ENCODE peak calls at places on chromosomes 3 and 15, in eight cellular contexts. K, Y, B, N, E, G, V and C are unnamed samples. For H3K4me1, the result is how much of the 10 kb centered on the place peaks cover.

GRCh38 chr3:183261103-183261502 is 8.1 kb downstream of the B3GNT5 start:
- DNase-seq in K (no peak), N (no peak), G (no peak), B (no peak), V (no peak), Y (no peak), E (no peak), C (no peak)

GRCh38 chr3:189282189-189282588 is 110.4 kb downstream of the TPRG1 start:
- DNase-seq in E (no peak), K (no peak), V (no peak), Y (no peak), B (no peak), G (no peak), N (no peak), C (no peak)

GRCh38 chr3:131535596-131535995 is 32.8 kb upstream of the MRPL3 start:
- DNase-seq in Y (no peak), G (no peak), N (no peak), V (no peak), E (no peak), K (no peak), B (no peak), C (no peak)

GRCh38 chr15:73495171-73495570 is 52.2 kb downstream of the REC114 start:
- DNase-seq in E (no peak), Y (no peak), V (no peak), N (no peak), B (no peak), K (no peak), G (no peak), C (no peak)

GRCh38 chr15:92519709-92520108 is 126.0 kb downstream of the ST8SIA2 start:
- DNase-seq in B (no peak), V (no peak), E (no peak), G (no peak), Y (no peak), N (no peak), K (no peak), C (no peak)

GRCh38 chr3:112038863-112039262 is 4.3 kb downstream of the TMPRSS7 start:
- DNase-seq in B (no peak), E (no peak), K (no peak), G (no peak), N (no peak), Y (no peak), V (no peak), C (no peak)

GRCh38 chr3:110968076-110968475 is 103.5 kb upstream of the NECTIN3 start:
- DNase-seq in V (no peak), K (no peak), N (no peak), B (no peak), Y (no peak), E (no peak), G (no peak), C (no peak)

GRCh38 chr3:48695113-48695753 is 9.5 kb upstream of the NCKIPSD start:
- DNase-seq in Y (peak), B (peak), N (no peak), G (peak), V (peak), E (peak), K (no peak), C (peak)

GRCh38 chr3:16124636-16125035 is 49.8 kb upstream of the GALNT15 start:
- DNase-seq in V (no peak), Y (no peak), E (no peak), G (no peak), B (no peak), K (no peak), N (no peak), C (no peak)

GRCh38 chr3:57942872-57943283 is 65.3 kb upstream of the FLNB start:
- DNase-seq in E (no peak), Y (peak), B (no peak), N (peak), K (no peak), V (no peak), G (no peak), C (no peak)

GRCh38 chr3:18008706-18009363 is 266.4 kb upstream of the TBC1D5 start:
- DNase-seq in B (no peak), K (no peak), V (no peak), Y (no peak), G (no peak), N (no peak), E (no peak), C (no peak)

GRCh38 chr3:141115752-141116541 is 64.8 kb downstream of the SPSB4 start:
- DNase-seq in B (no peak), G (no peak), V (no peak), Y (peak), K (no peak), N (no peak), E (peak), C (no peak)

GRCh38 chr3:169052465-169053302 is 610.8 kb downstream of the MECOM start:
- DNase-seq in G (no peak), Y (no peak), V (no peak), E (no peak), N (no peak), K (no peak), B (no peak), C (no peak)

GRCh38 chr3:149339931-149340309 is 6.5 kb upstream of the TM4SF18 start:
- DNase-seq in G (peak), Y (peak), V (peak), N (peak), K (peak), B (peak), E (peak), C (no peak)

GRCh38 chr3:68832680-68833079 is 99.7 kb downstream of the TAFA4 start:
- DNase-seq in E (no peak), N (peak), G (no peak), V (no peak), Y (no peak), B (no peak), K (no peak), C (no peak)

GRCh38 chr15:33960160-33960559 is 8.1 kb upstream of the CHRM5 start:
- DNase-seq in E (no peak), V (no peak), K (no peak), N (no peak), G (no peak), Y (no peak), B (no peak), C (no peak)

GRCh38 chr3:17054944-17055343 is 170.2 kb downstream of the PLCL2 start:
- DNase-seq in N (no peak), G (no peak), K (no peak), Y (no peak), V (no peak), E (no peak), B (no peak), C (no peak)

GRCh38 chr15:101613130-101614000 is 38.8 kb downstream of the TM2D3 start:
- DNase-seq in V (peak), G (no peak), B (no peak), K (peak), Y (peak), E (peak), N (peak), C (peak)

GRCh38 chr3:10160346-10160745 is 4.4 kb upstream of the IRAK2 start:
- DNase-seq in E (no peak), B (no peak), G (no peak), V (no peak), K (no peak), Y (no peak), N (no peak), C (no peak)

GRCh38 chr3:158261371-158261991 is 151.6 kb downstream of the RSRC1 start:
- DNase-seq in V (no peak), N (no peak), G (no peak), B (no peak), E (no peak), Y (no peak), K (no peak), C (no peak)

GRCh38 chr3:111763968-111764367 is 95.1 kb upstream of the PHLDB2 start:
- DNase-seq in B (no peak), N (no peak), K (no peak), G (no peak), Y (no peak), V (no peak), E (no peak), C (no peak)

GRCh38 chr15:49620174-49620573 is 444 bp downstream of the FAM227B start:
- DNase-seq in V (no peak), Y (no peak), K (no peak), N (no peak), E (no peak), G (no peak), B (no peak), C (peak)

GRCh38 chr15:49622561-49622960 is 1.7 kb downstream of the DTWD1 start:
- DNase-seq in B (no peak), N (no peak), Y (no peak), V (no peak), E (no peak), K (no peak), G (no peak), C (no peak)

GRCh38 chr15:49619226-49619625 is 1.4 kb downstream of the FAM227B start:
- DNase-seq in B (no peak), E (no peak), Y (no peak), G (no peak), K (no peak), V (no peak), N (no peak), C (no peak)

GRCh38 chr15:49621327-49622210 is 721 bp downstream of the DTWD1 start:
- DNase-seq in K (no peak), Y (no peak), E (no peak), V (no peak), B (no peak), N (no peak), G (no peak), C (no peak)

GRCh38 chr15:49620658-49621326 is at the start of the genes DTWD1 and FAM227B:
- DNase-seq in G (peak), E (peak), Y (peak), V (peak), N (peak), B (peak), K (peak), C (peak)
- TF ChIP-seq CTCF in G (no peak), E (no peak), Y (no peak), V (no peak), N (no peak), B (peak), K (no peak), C (no peak)

GRCh38 chr3:187909871-187910270 is 164.6 kb upstream of the BCL6 start:
- DNase-seq in Y (no peak), E (no peak), K (no peak), G (no peak), N (no peak), V (no peak), B (no peak), C (no peak)

GRCh38 chr3:187906922-187907321 is 161.7 kb upstream of the BCL6 start:
- DNase-seq in Y (no peak), K (no peak), N (no peak), B (no peak), V (no peak), E (peak), G (no peak), C (no peak)

GRCh38 chr3:187903697-187904096 is 158.4 kb upstream of the BCL6 start:
- DNase-seq in K (no peak), B (no peak), E (no peak), N (no peak), V (no peak), G (no peak), Y (no peak), C (no peak)

GRCh38 chr3:187902938-187903337 is 157.7 kb upstream of the BCL6 start:
- DNase-seq in Y (no peak), V (no peak), N (no peak), B (no peak), E (no peak), K (no peak), G (no peak), C (no peak)

GRCh38 chr3:187906416-187906815 is 161.1 kb upstream of the BCL6 start:
- DNase-seq in V (peak), N (no peak), K (no peak), G (no peak), E (peak), Y (peak), B (no peak), C (no peak)
- H3K4me1 ChIP-seq in V (under half), N (under half), K (under half), G (under half), E (under half), Y (under half), B (under half), C (under half)

GRCh38 chr3:41224120-41224806 is 25.0 kb downstream of the CTNNB1 start:
- DNase-seq in Y (no peak), B (no peak), N (no peak), K (no peak), E (no peak), G (no peak), V (no peak), C (no peak)
- H3K4me3 ChIP-seq in Y (no peak), B (no peak), N (no peak), K (no peak), E (no peak), G (no peak), V (no peak), C (no peak)

DNA sequence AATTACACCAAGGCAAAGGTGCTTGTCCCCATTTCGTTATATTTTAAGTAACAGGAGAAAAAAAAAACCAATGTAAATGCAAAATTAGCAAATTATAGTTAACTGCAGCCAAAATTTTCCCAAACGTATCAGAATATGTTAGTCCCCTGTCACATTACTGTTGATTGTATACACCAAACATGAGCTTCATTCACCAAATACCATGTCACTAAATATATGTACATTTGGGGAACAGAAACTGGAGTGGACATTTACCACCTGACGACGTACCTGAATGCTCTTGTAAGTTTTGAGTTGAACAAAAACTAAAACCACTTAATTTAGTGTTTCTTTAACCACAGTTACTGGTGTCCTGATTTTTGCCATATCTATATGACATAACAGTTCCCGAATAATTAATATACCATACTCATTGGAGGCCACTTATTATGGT is 3.3 kb upstream of the FOXP1 start:
- DNase-seq in K (no peak), Y (no peak), V (no peak), N (no peak), B (no peak), E (no peak), G (no peak), C (no peak)
- TF ChIP-seq CTCF in K (peak), Y (no peak), V (no peak), N (no peak), B (no peak), E (no peak), G (no peak), C (no peak)

DNA sequence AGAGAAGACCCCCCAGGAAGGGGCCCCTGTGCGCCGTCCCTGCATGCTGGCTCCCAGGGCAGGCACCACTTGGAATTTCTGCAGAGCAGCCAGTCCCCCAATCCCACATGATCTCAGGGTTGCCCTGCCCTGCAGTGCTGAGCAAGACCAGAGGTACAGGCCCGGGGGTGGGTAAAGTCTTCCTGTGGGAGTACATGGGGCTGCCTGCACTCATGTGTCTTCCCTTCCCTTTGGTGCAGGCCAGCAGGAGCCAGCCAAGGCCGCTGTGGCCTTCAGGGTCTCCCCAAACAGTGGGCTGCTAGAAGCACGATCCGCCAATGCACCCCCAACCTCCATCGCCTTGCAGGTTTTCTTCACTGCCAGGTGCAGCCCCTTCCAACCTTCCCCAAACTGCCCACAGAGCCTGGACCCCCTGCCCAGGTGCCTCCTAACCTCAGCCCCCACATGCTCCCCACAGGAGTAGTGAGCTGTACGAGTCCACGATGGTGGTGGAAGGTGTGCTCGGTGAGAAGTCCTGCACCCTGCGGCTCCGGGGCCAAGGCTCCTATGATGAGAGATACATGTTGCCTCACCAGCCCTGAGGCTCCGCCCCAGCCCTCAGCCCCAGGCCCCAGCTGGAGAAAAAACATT is 15.0 kb downstream of the ACAA1 start:
- DNase-seq in Y (peak), K (peak), N (peak), V (no peak), E (no peak), G (no peak), B (no peak), C (peak)
- H3K4me1 ChIP-seq in Y (under half), K (under half), N (under half), V (under half), E (under half), G (under half), B (under half), C (under half)

DNA sequence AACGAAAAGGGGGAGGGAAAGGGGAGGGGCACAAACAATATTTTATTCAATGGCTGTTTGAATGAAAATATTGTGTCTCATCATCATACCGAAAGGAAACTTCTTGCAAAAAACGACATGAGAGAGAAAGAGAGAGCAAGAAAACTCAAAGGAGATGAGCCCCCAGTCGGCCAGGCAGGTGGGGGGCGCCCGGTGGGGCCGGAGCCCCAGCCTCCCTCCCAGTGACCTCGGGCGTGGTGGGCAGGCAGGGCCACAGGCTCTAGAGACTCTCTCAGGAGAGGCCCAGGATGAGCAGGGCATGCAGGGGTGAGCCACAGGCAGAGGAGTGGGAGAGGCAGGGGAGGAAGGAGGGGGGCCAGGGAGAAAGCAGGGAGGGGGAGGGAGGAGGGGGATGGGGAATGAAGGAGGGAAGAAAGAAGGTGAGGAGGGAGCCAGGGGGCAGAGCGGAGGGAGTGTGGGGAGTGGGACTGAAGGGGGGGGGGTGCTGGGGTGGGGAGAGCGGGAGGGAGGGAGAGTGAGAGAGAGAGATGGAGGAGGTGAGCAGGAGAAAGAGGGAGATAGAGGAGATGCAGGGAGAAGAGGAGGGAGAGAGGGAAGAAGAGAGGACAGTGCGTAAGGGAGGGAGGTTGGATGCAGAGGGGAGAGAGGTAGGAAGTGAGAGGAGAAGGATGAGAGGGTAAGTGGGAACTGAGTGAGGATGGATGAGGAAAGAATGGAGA is 14.0 kb upstream of the TMEM115 start:
- DNase-seq in B (no peak), K (no peak), G (no peak), Y (no peak), N (no peak), E (no peak), V (no peak), C (no peak)
- H3K4me3 ChIP-seq in B (peak), K (no peak), G (no peak), Y (no peak), N (no peak), E (no peak), V (no peak), C (no peak)

GRCh38 chr3:104909188-104909587 is 457.5 kb upstream of the ALCAM start:
- DNase-seq in N (no peak), B (no peak), G (no peak), Y (no peak), V (no peak), E (no peak), K (no peak), C (no peak)
- TF ChIP-seq CTCF in N (no peak), B (no peak), G (no peak), Y (no peak), V (no peak), E (no peak), K (no peak), C (no peak)

DNA sequence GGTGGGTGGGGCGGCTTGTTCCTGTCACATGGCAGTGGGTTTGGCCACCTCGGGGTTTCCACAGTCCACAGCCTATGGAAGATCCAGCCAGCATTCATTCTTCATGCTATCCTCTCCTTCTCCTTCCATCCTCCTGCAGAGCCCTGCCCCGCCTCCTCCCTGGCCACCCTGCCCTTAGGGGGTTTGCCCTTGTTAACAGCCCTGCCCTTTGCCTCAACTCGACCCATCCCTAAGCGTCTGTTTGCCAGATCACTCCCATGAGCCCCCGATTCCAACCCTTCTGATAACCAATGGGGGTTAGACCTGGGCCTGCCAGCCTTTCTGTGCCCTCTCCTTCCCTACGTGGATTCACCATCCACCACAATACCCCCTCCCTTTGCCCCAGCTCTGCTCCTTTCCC is 31.0 kb downstream of the PRR20G start:
- DNase-seq in G (no peak), N (no peak), B (no peak), K (no peak), Y (no peak), E (no peak), V (no peak), C (no peak)
- H3K4me1 ChIP-seq in G (under half), N (under half), B (under half), K (under half), Y (under half), E (under half), V (under half), C (under half)

DNA sequence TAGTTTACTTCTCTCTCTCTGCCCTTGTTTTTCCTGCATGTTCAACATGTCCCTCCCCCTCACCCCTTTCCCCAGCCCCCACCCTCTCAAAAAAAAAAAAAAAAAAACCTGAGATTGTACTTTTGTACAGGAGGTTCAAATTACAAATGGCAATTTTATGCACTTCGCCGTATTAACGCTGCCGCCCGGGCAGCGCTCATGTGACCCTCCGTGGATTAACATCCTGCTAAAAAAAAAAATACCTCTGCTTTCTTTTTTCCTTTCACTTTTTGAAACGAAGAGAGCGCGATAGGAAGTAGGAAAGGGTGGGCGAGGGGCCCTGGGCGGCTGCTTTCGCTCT is 2.3 kb downstream of the NR2F2 start:
- DNase-seq in B (no peak), N (no peak), E (no peak), V (no peak), K (no peak), G (no peak), Y (no peak), C (no peak)
- H3K4me3 ChIP-seq in B (peak), N (peak), E (peak), V (peak), K (peak), G (peak), Y (peak), C (peak)